ENCODE peak calls at places on chromosomes 6 and 20, in eight cellular contexts. Q, Y, I, N, X, O, M and E are unnamed samples.

GRCh38 chr20:62413025-62413580 is 6.0 kb upstream of the CABLES2 start:
- DNase-seq in O (no peak), M (no peak), Q (no peak), Y (no peak), N (no peak), X (no peak), I (no peak), E (no peak)

GRCh38 chr6:52497652-52498408 is 77.7 kb downstream of the EFHC1 start:
- DNase-seq in M (no peak), O (peak; percentile 91), X (peak; percentile 70), I (no peak), Y (no peak), Q (no peak), N (no peak), E (peak; percentile 49)

GRCh38 chr6:138250513-138251247 is 32.4 kb upstream of the PBOV1 start:
- DNase-seq in X (peak; percentile 39), Q (no peak), N (no peak), M (no peak), O (no peak), Y (no peak), I (no peak), E (peak; percentile 67)

GRCh38 chr20:32828029-32828666 is 8.4 kb downstream of the MAPRE1 start:
- DNase-seq in O (no peak), X (no peak), I (no peak), Q (no peak), M (no peak), Y (no peak), N (no peak), E (no peak)

GRCh38 chr6:170074435-170074834 is 216.4 kb downstream of the DLL1 start:
- DNase-seq in X (no peak), I (no peak), Q (peak; percentile 24), Y (peak; percentile 34), N (no peak), O (no peak), M (no peak), E (peak; percentile 18)

GRCh38 chr6:151391471-151392428 is at the start of gene ZBTB2:
- DNase-seq in I (peak; percentile 66), M (peak; percentile 80), N (peak; percentile 67), O (peak; percentile 49), Y (peak; percentile 81), Q (peak; percentile 90), X (peak; percentile 81), E (peak; percentile 75)

GRCh38 chr6:144879436-144879835 is 594.3 kb downstream of the UTRN start:
- DNase-seq in Y (no peak), X (no peak), O (no peak), I (no peak), Q (no peak), N (no peak), M (no peak), E (no peak)

GRCh38 chr20:36017034-36017951 is 48.9 kb downstream of the CNBD2 start:
- DNase-seq in Y (no peak), N (peak; percentile 49), I (no peak), M (no peak), Q (peak; percentile 52), X (no peak), O (no peak), E (peak; percentile 55)

GRCh38 chr6:167652701-167653095 is 174.0 kb upstream of the AFDN start:
- DNase-seq in Y (no peak), Q (peak; percentile 85), O (no peak), X (no peak), I (no peak), M (peak; percentile 50), N (no peak), E (no peak)

GRCh38 chr20:38900606-38901005 is 25.6 kb upstream of the FAM83D start:
- DNase-seq in X (no peak), I (no peak), Y (no peak), M (no peak), O (no peak), Q (no peak), N (no peak), E (no peak)

GRCh38 chr6:166675736-166676135 is 48.7 kb upstream of the RPS6KA2 start:
- DNase-seq in O (no peak), I (no peak), Y (no peak), N (no peak), Q (no peak), M (no peak), X (no peak), E (no peak)

GRCh38 chr6:38065734-38066133 is 246.2 kb downstream of the ZFAND3 start:
- DNase-seq in Y (no peak), O (no peak), I (no peak), X (no peak), Q (no peak), N (no peak), M (no peak), E (no peak)

GRCh38 chr6:75094614-75095321 is 111.1 kb downstream of the COL12A1 start:
- DNase-seq in M (no peak), X (no peak), O (no peak), Y (no peak), N (peak; percentile 85), I (no peak), Q (no peak), E (no peak)

GRCh38 chr6:158849899-158850806 is 31.0 kb upstream of the EZR start:
- DNase-seq in X (no peak), Q (peak; percentile 67), I (no peak), N (peak; percentile 97), Y (peak; percentile 64), O (no peak), M (no peak), E (no peak)

GRCh38 chr6:134636221-134636830 is 313.6 kb downstream of the ALDH8A1 start:
- DNase-seq in N (no peak), Q (no peak), Y (no peak), I (no peak), X (no peak), O (peak; percentile 96), M (no peak), E (no peak)

GRCh38 chr6:153997221-153997620 is 41.8 kb upstream of the OPRM1 start:
- DNase-seq in Q (no peak), N (no peak), M (no peak), O (no peak), X (no peak), I (no peak), Y (no peak), E (no peak)

GRCh38 chr20:51734876-51735499 is 33.2 kb downstream of the ATP9A start:
- DNase-seq in X (no peak), Q (no peak), M (no peak), Y (no peak), N (no peak), I (no peak), O (no peak), E (no peak)

GRCh38 chr6:83341765-83342164 is 89.1 kb downstream of the ME1 start:
- DNase-seq in N (no peak), X (no peak), Q (no peak), M (no peak), Y (no peak), I (no peak), O (no peak), E (no peak)

GRCh38 chr6:139452176-139452876 is 77.9 kb upstream of the CITED2 start:
- DNase-seq in I (no peak), N (no peak), O (no peak), Q (no peak), M (no peak), Y (no peak), X (no peak), E (no peak)

GRCh38 chr6:73606428-73606827 is 47.4 kb downstream of the SLC17A5 start:
- DNase-seq in X (no peak), Q (no peak), N (no peak), Y (no peak), O (no peak), M (no peak), I (no peak), E (no peak)

DNA sequence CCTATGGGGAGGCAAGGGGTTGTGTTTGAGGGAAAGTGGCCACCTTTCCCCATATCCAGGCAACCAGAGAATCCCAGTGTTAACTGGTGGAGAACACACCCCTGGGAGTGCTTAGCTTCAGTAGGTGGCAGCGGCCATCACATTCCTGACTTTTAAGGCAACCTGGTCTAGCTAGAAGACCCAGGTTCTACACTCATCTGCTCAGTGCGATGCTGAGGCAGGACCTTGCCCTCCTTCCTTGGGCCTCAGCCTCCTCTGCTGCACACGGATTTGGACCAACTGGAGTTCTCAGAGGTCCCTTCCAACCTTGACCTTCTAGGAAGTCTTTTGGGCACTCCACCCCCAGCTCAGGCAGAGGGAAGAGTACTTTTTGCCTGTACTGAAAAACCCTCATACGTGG is 3.0 kb downstream of the CCND3 start:
- DNase-seq in N (no peak), Y (no peak), Q (peak; percentile 50), X (no peak), M (no peak), O (no peak), I (no peak), E (no peak)
- H3K27ac ChIP-seq in N (no peak overlapping the region), Y (peak overlapping the region; percentile 39), Q (no peak overlapping the region), X (peak overlapping the region; percentile 54), M (no peak overlapping the region), O (no peak overlapping the region), I (peak overlapping the region; percentile 40), E (peak overlapping the region; percentile 17)

DNA sequence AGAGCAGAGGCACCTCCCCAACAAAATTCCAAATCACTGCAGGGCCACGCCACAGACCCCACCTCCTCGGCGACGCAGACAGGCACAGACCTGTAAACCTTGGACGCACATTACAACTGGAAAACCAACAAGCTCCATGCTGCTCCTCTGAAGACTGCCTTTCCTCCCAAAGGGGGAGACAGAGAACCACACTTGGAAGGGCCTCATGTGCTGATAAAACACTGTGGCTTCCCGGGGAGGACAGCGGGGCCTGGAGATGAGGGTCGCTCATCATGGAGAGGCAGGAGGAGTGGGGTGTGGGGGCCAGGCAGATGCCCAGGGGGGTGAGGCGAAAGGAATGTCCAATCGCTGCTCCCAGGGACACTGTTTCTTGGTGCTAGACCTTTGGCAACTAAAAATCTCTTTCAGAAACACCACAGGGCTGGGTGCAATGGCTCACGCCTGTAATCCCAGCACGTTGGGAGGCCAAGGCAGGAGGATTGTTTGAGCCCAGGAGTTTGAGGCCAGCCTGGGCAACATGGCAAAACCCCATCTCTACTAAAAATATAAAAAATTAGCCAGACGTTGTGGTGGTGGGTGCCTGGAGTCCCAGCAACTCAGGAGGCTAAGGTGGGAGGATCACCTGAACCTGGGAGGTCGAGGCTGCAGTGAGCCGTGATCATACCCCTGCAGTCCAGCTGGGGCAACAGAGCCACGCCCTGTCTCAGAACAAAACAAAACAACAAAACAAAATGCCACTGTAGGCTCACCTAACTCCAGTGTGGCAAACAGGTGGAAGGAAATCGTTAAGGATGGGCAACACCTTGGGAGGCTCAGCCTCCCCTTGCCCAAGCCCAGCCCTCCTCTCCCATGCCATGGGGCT is 53.8 kb downstream of the ABHD12 start:
- DNase-seq in Q (peak; percentile 77), X (no peak), O (no peak), I (no peak), M (peak; percentile 66), N (peak; percentile 53), Y (no peak), E (no peak)
- H3K27ac ChIP-seq in Q (no peak overlapping the region), X (no peak overlapping the region), O (no peak overlapping the region), I (no peak overlapping the region), M (no peak overlapping the region), N (no peak overlapping the region), Y (no peak overlapping the region), E (no peak overlapping the region)

GRCh38 chr6:25439368-25439767 is 160.2 kb downstream of the CARMIL1 start:
- DNase-seq in Q (no peak), O (no peak), N (no peak), X (no peak), I (no peak), M (no peak), Y (no peak), E (no peak)
- H3K27ac ChIP-seq in Q (no peak overlapping the region), O (no peak overlapping the region), N (no peak overlapping the region), X (no peak overlapping the region), I (no peak overlapping the region), M (no peak overlapping the region), Y (no peak overlapping the region), E (no peak overlapping the region)

GRCh38 chr20:49478754-49479689 is 3.4 kb downstream of the KCNB1 start:
- DNase-seq in Y (no peak), O (no peak), Q (no peak), X (no peak), N (no peak), M (no peak), I (no peak), E (no peak)
- H3K27ac ChIP-seq in Y (no peak overlapping the region), O (no peak overlapping the region), Q (no peak overlapping the region), X (no peak overlapping the region), N (no peak overlapping the region), M (no peak overlapping the region), I (peak overlapping the region; percentile 72), E (no peak overlapping the region)